ENCODE peak calls at places on chromosomes 4 and X, in nine cellular contexts. K, O, F, S, J, Y, E, H and G are unnamed samples.

GRCh38 chrX:20988118-20988517 is 386.1 kb upstream of the CNKSR2 start:
- DNase-seq in K (no peak), O (no peak), F (no peak), S (no peak), J (no peak), Y (no peak), E (no peak), H (no peak), G (no peak)

GRCh38 chr4:38002451-38003071 is 42.4 kb downstream of the PTTG2 start:
- DNase-seq in K (no peak), O (no peak), F (no peak), S (no peak), J (no peak), Y (no peak), E (no peak), H (no peak), G (peak; percentile 59)

GRCh38 chr4:123398151-123398802 is 1.7 kb downstream of the SPRY1 start:
- DNase-seq in K (no peak), O (peak; percentile 76), F (peak; percentile 89), S (peak; percentile 78), J (peak; percentile 37), Y (peak; percentile 78), E (peak; percentile 29), H (peak; percentile 44), G (peak; percentile 80)

GRCh38 chr4:86959588-86960500 is 25.0 kb downstream of the AFF1 start:
- DNase-seq in K (no peak), O (no peak), F (no peak), S (no peak), J (no peak), Y (no peak), E (no peak), H (no peak), G (peak; percentile 95)

GRCh38 chrX:136954930-136955329 is 74.4 kb upstream of the RBMX start:
- DNase-seq in K (no peak), O (no peak), F (no peak), S (no peak), J (no peak), Y (peak; percentile 19), E (no peak), H (no peak), G (peak; percentile 21)

GRCh38 chrX:110317079-110317819 is 636 bp downstream of the AMMECR1 start:
- DNase-seq in K (no peak), O (peak; percentile 10), F (peak; percentile 40), S (peak; percentile 25), J (no peak), Y (peak; percentile 41), E (peak; percentile 35), H (no peak), G (peak; percentile 29)

GRCh38 chr4:106864231-106864630 is 171.9 kb downstream of the DKK2 start:
- DNase-seq in K (peak; percentile 83), O (no peak), F (no peak), S (no peak), J (no peak), Y (no peak), E (no peak), H (no peak), G (no peak)

GRCh38 chrX:3711331-3711917 is 2.0 kb downstream of the PRKX start:
- DNase-seq in K (no peak), O (no peak), F (no peak), S (peak; percentile 30), J (no peak), Y (no peak), E (no peak), H (no peak), G (no peak)

GRCh38 chr4:71251266-71251665 is 87.6 kb upstream of the SLC4A4 start:
- DNase-seq in K (no peak), O (no peak), F (no peak), S (no peak), J (no peak), Y (no peak), E (no peak), H (no peak), G (no peak)

GRCh38 chr4:17013382-17014006 is 115.0 kb upstream of the LDB2 start:
- DNase-seq in K (peak; percentile 10), O (no peak), F (no peak), S (no peak), J (no peak), Y (no peak), E (no peak), H (no peak), G (no peak)

GRCh38 chrX:88612870-88613329 is 134.1 kb upstream of the CPXCR1 start:
- DNase-seq in K (no peak), O (no peak), F (no peak), S (no peak), J (no peak), Y (no peak), E (no peak), H (no peak), G (no peak)

GRCh38 chr4:47000406-47000805 is 7.0 kb upstream of the GABRA4 start:
- DNase-seq in K (no peak), O (no peak), F (no peak), S (no peak), J (no peak), Y (no peak), E (no peak), H (no peak), G (no peak)

GRCh38 chr4:112509243-112510190 is 6.5 kb downstream of the NEUROG2 start:
- DNase-seq in K (no peak), O (no peak), F (peak; percentile 52), S (no peak), J (no peak), Y (peak; percentile 17), E (no peak), H (no peak), G (peak; percentile 59)

GRCh38 chr4:85406185-85406584 is 68.8 kb upstream of the ARHGAP24 start:
- DNase-seq in K (no peak), O (no peak), F (no peak), S (no peak), J (no peak), Y (no peak), E (no peak), H (no peak), G (no peak)